ENCODE peak calls at places on chromosomes 6 and 20, in nine cellular contexts. U is heart left ventricle; O is glutamatergic neuron; F is HepG2; C is cortex of kidney; R is NCI-H2029; Q is DMS153; B is stimulated activated naive CD8-positive, alpha-beta T cell treated with anti-CD3 and anti-CD28 coated beads, Interleukin-15, Interleukin-2, amounts not matched to agents 100 U/mL and 50 U/mL, for 24 hours; E is posterior cingulate gyrus. D is an unnamed sample.

GRCh38 chr6:27839303-27840081 is 72.7 kb downstream of the OR2B2 start:
- DNase-seq in C (no peak), U (no peak), B (no peak), E (no peak), R (no peak), Q (peak), F (peak), O (no peak), D (no peak)

GRCh38 chr6:7561153-7561964 is 19.9 kb downstream of the DSP start:
- DNase-seq in F (peak), C (no peak), O (no peak), Q (peak), R (peak), E (no peak), B (no peak), U (no peak), D (no peak)

GRCh38 chr6:46898011-46898410 is 23.7 kb downstream of the ADGRF5 start:
- DNase-seq in C (no peak), U (no peak), R (no peak), Q (no peak), F (no peak), O (no peak), B (no peak), E (no peak), D (no peak)

GRCh38 chr20:33684533-33685327 is 1.5 kb downstream of the E2F1 start:
- DNase-seq in U (no peak), O (no peak), F (no peak), R (no peak), C (no peak), Q (peak), E (no peak), B (no peak), D (no peak)

GRCh38 chr20:4064118-4064962 is 49.0 kb upstream of the RNF24 start:
- DNase-seq in B (no peak), O (no peak), F (no peak), C (no peak), R (peak), U (peak), E (no peak), Q (peak), D (peak)

GRCh38 chr6:135830452-135830851 is 21.0 kb upstream of the PDE7B start:
- DNase-seq in U (no peak), R (no peak), F (no peak), E (no peak), O (no peak), C (no peak), B (no peak), Q (no peak), D (no peak)

GRCh38 chr6:35452186-35453090 is at the start of gene FANCE:
- DNase-seq in F (peak), R (peak), E (peak), O (peak), C (peak), U (peak), Q (peak), B (peak), D (peak)

GRCh38 chr6:6694825-6695710 is 106.5 kb downstream of the LY86 start:
- DNase-seq in B (no peak), O (no peak), U (peak), F (no peak), E (no peak), R (no peak), Q (no peak), C (no peak), D (no peak)

GRCh38 chr6:54916858-54917257 is 70.3 kb downstream of the FAM83B start:
- DNase-seq in Q (peak), U (no peak), B (no peak), C (no peak), F (no peak), O (no peak), R (no peak), E (no peak), D (no peak)